ENCODE peak calls at places on chromosomes 6 and 20, in eight cellular contexts. One of them, this sample, is unnamed.

GRCh38 chr6:143884161-143884560 is 19.9 kb downstream of the ZC2HC1B start:
- DNase-seq in A549: no peak
- DNase-seq in HCT116: no peak
- DNase-seq in HepG2: no peak
- DNase-seq in K562: no peak
- DNase-seq in endothelial cell of umbilical vein: no peak
- DNase-seq in GM12878: no peak
- DNase-seq in SK-N-SH: no peak
- DNase-seq in this sample: no peak

GRCh38 chr6:35687658-35688604 is 784 bp downstream of the FKBP5 start:
- DNase-seq in A549: peak
- DNase-seq in HCT116: peak
- DNase-seq in HepG2: no peak
- DNase-seq in K562: peak
- DNase-seq in endothelial cell of umbilical vein: peak
- DNase-seq in GM12878: peak
- DNase-seq in SK-N-SH: peak
- DNase-seq in this sample: peak

GRCh38 chr20:16922834-16923233 is 174.7 kb downstream of the OTOR start:
- DNase-seq in A549: peak
- DNase-seq in HCT116: no peak
- DNase-seq in HepG2: no peak
- DNase-seq in K562: no peak
- DNase-seq in endothelial cell of umbilical vein: no peak
- DNase-seq in GM12878: no peak
- DNase-seq in SK-N-SH: no peak
- DNase-seq in this sample: peak

GRCh38 chr6:7897461-7898192 is 13.0 kb downstream of the TXNDC5 start:
- DNase-seq in A549: no peak
- DNase-seq in HCT116: no peak
- DNase-seq in HepG2: no peak
- DNase-seq in K562: no peak
- DNase-seq in endothelial cell of umbilical vein: no peak
- DNase-seq in GM12878: no peak
- DNase-seq in SK-N-SH: no peak
- DNase-seq in this sample: no peak

GRCh38 chr6:82570083-82570482 is 206.5 kb downstream of the TPBG start:
- DNase-seq in A549: no peak
- DNase-seq in HCT116: no peak
- DNase-seq in HepG2: peak
- DNase-seq in K562: no peak
- DNase-seq in endothelial cell of umbilical vein: no peak
- DNase-seq in GM12878: no peak
- DNase-seq in SK-N-SH: peak
- DNase-seq in this sample: no peak

GRCh38 chr6:132100388-132100990 is 149.3 kb upstream of the CCN2 start:
- DNase-seq in A549: no peak
- DNase-seq in HCT116: no peak
- DNase-seq in HepG2: no peak
- DNase-seq in K562: no peak
- DNase-seq in endothelial cell of umbilical vein: peak
- DNase-seq in GM12878: no peak
- DNase-seq in SK-N-SH: no peak
- DNase-seq in this sample: no peak

GRCh38 chr20:8796088-8796665 is 272.7 kb upstream of the PLCB4 start:
- DNase-seq in A549: no peak
- DNase-seq in HCT116: no peak
- DNase-seq in HepG2: no peak
- DNase-seq in K562: no peak
- DNase-seq in endothelial cell of umbilical vein: peak
- DNase-seq in GM12878: no peak
- DNase-seq in SK-N-SH: no peak
- DNase-seq in this sample: no peak

GRCh38 chr6:162026843-162027242 is 700.7 kb downstream of the PRKN start:
- DNase-seq in A549: no peak
- DNase-seq in HCT116: no peak
- DNase-seq in HepG2: no peak
- DNase-seq in K562: no peak
- DNase-seq in endothelial cell of umbilical vein: no peak
- DNase-seq in GM12878: no peak
- DNase-seq in SK-N-SH: no peak
- DNase-seq in this sample: no peak

GRCh38 chr6:14969126-14969525 is 276.7 kb upstream of the JARID2 start:
- DNase-seq in A549: no peak
- DNase-seq in HCT116: no peak
- DNase-seq in HepG2: no peak
- DNase-seq in K562: no peak
- DNase-seq in endothelial cell of umbilical vein: no peak
- DNase-seq in GM12878: no peak
- DNase-seq in SK-N-SH: no peak
- DNase-seq in this sample: no peak

GRCh38 chr6:24721461-24722215 is 2.7 kb upstream of the C6orf62 start:
- DNase-seq in A549: no peak
- DNase-seq in HCT116: no peak
- DNase-seq in HepG2: no peak
- DNase-seq in K562: no peak
- DNase-seq in endothelial cell of umbilical vein: no peak
- DNase-seq in GM12878: no peak
- DNase-seq in SK-N-SH: no peak
- DNase-seq in this sample: no peak

GRCh38 chr6:154430494-154430919 is 73.9 kb upstream of the IPCEF1 start:
- DNase-seq in A549: no peak
- DNase-seq in HCT116: no peak
- DNase-seq in HepG2: peak
- DNase-seq in K562: no peak
- DNase-seq in endothelial cell of umbilical vein: no peak
- DNase-seq in GM12878: no peak
- DNase-seq in SK-N-SH: no peak
- DNase-seq in this sample: no peak

GRCh38 chr6:91480397-91480796 is 893.5 kb upstream of the MAP3K7 start:
- DNase-seq in A549: no peak
- DNase-seq in HCT116: no peak
- DNase-seq in HepG2: no peak
- DNase-seq in K562: no peak
- DNase-seq in endothelial cell of umbilical vein: peak
- DNase-seq in GM12878: no peak
- DNase-seq in SK-N-SH: no peak
- DNase-seq in this sample: no peak

GRCh38 chr6:152474341-152474740 is 162.8 kb downstream of the SYNE1 start:
- DNase-seq in A549: no peak
- DNase-seq in HCT116: no peak
- DNase-seq in HepG2: no peak
- DNase-seq in K562: no peak
- DNase-seq in endothelial cell of umbilical vein: peak
- DNase-seq in GM12878: no peak
- DNase-seq in SK-N-SH: no peak
- DNase-seq in this sample: no peak

GRCh38 chr20:36008461-36009035 is 40.2 kb downstream of the CNBD2 start:
- DNase-seq in A549: no peak
- DNase-seq in HCT116: no peak
- DNase-seq in HepG2: no peak
- DNase-seq in K562: no peak
- DNase-seq in endothelial cell of umbilical vein: no peak
- DNase-seq in GM12878: no peak
- DNase-seq in SK-N-SH: no peak
- DNase-seq in this sample: no peak

GRCh38 chr20:9225879-9226278 is 157.0 kb downstream of the PLCB4 start:
- DNase-seq in A549: no peak
- DNase-seq in HCT116: no peak
- DNase-seq in HepG2: no peak
- DNase-seq in K562: no peak
- DNase-seq in endothelial cell of umbilical vein: no peak
- DNase-seq in GM12878: no peak
- DNase-seq in SK-N-SH: no peak
- DNase-seq in this sample: no peak

GRCh38 chr6:7051780-7052440 is 55.9 kb upstream of the RREB1 start:
- DNase-seq in A549: no peak
- DNase-seq in HCT116: no peak
- DNase-seq in HepG2: no peak
- DNase-seq in K562: no peak
- DNase-seq in endothelial cell of umbilical vein: peak
- DNase-seq in GM12878: no peak
- DNase-seq in SK-N-SH: peak
- DNase-seq in this sample: peak

GRCh38 chr6:159715168-159715567 is 12.1 kb upstream of the WTAP start:
- DNase-seq in A549: no peak
- DNase-seq in HCT116: no peak
- DNase-seq in HepG2: no peak
- DNase-seq in K562: no peak
- DNase-seq in endothelial cell of umbilical vein: no peak
- DNase-seq in GM12878: no peak
- DNase-seq in SK-N-SH: no peak
- DNase-seq in this sample: peak

GRCh38 chr6:142367061-142367460 is 65.3 kb downstream of the ADGRG6 start:
- DNase-seq in A549: no peak
- DNase-seq in HCT116: no peak
- DNase-seq in HepG2: no peak
- DNase-seq in K562: no peak
- DNase-seq in endothelial cell of umbilical vein: no peak
- DNase-seq in GM12878: no peak
- DNase-seq in SK-N-SH: no peak
- DNase-seq in this sample: no peak

DNA sequence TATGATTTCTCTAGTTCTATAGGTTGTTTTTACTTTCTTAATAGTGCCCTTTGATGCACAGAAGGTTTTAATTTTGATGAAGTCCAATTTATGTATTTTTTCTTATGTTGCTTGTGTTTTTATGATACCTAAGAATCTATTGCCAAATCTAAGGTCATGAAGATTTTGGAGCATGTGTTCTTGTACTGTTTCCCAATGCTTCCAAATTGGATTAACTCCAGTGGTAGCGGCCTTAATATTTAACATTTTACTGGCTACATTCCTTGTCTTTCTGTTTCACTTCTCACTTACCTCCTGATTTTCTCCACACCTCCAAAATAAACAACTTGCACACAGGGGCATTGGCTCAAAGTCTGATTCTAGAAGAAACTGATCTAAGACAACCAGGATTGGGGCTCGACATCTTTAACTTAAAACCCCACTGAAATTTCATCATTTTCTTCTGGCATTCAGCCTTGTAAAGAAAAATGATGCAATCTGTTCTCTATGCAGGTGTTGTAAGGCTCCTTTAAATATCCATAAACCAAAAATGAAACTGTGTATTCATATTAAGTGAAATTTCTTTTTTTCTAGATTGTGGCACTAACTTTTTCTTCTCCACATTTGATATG is 557.9 kb upstream of the ID4 start:
- DNase-seq in A549: no peak
- DNase-seq in HCT116: no peak
- DNase-seq in HepG2: no peak
- DNase-seq in K562: no peak
- DNase-seq in endothelial cell of umbilical vein: no peak
- DNase-seq in GM12878: no peak
- DNase-seq in SK-N-SH: no peak
- DNase-seq in this sample: no peak
- TF ChIP-seq MAX in A549: no peak
- TF ChIP-seq MAX in HCT116: no peak
- TF ChIP-seq MAX in HepG2: no peak
- TF ChIP-seq MAX in K562: no peak
- TF ChIP-seq MAX in endothelial cell of umbilical vein: no peak
- TF ChIP-seq MAX in GM12878: no peak
- TF ChIP-seq MAX in SK-N-SH: no peak
- TF ChIP-seq MAX in this sample: no peak

DNA sequence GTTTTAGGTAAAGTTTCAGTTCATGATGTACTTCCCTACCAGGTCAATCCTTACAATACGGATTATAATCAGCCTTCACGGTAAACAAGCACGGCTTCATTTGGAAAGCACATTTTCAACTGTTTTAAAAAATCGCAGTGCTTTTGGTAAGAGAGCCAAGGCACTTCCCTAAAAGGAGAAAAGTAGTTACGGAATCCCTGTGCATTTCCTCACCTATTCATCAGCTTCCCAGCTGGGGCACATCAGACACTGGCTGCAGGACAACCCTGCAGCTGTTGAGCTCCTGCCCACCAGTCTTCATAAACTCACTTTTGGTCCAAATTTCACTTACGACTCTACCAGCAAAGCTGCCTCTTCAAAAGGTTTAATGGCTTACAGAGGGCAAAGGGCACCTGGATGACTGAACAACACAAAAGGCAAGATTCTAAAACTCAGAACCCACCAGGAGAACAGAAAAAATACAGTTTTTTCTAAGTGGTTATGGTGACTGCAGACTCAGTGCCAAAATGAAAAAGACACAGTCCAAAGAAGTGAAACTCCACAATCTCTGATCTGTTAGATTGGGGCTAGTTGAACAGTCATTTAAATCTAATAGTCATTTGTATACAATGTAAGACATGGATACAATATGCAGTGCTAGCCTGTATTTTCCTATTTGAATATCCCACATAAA is 7.5 kb downstream of the SNX5 start:
- DNase-seq in A549: no peak
- DNase-seq in HCT116: no peak
- DNase-seq in HepG2: peak
- DNase-seq in K562: no peak
- DNase-seq in endothelial cell of umbilical vein: no peak
- DNase-seq in GM12878: no peak
- DNase-seq in SK-N-SH: no peak
- DNase-seq in this sample: no peak
- H3K4me3 ChIP-seq in A549: no peak
- H3K4me3 ChIP-seq in HCT116: no peak
- H3K4me3 ChIP-seq in HepG2: peak
- H3K4me3 ChIP-seq in K562: no peak
- H3K4me3 ChIP-seq in endothelial cell of umbilical vein: no peak
- H3K4me3 ChIP-seq in GM12878: peak
- H3K4me3 ChIP-seq in SK-N-SH: no peak
- H3K4me3 ChIP-seq in this sample: peak

GRCh38 chr6:4665489-4666417 is 110.5 kb upstream of the CDYL start:
- DNase-seq in A549: no peak
- DNase-seq in HCT116: no peak
- DNase-seq in HepG2: no peak
- DNase-seq in K562: no peak
- DNase-seq in endothelial cell of umbilical vein: no peak
- DNase-seq in GM12878: no peak
- DNase-seq in SK-N-SH: no peak
- DNase-seq in this sample: no peak
- TF ChIP-seq MAX in A549: no peak
- TF ChIP-seq MAX in HCT116: no peak
- TF ChIP-seq MAX in HepG2: no peak
- TF ChIP-seq MAX in K562: no peak
- TF ChIP-seq MAX in endothelial cell of umbilical vein: no peak
- TF ChIP-seq MAX in GM12878: no peak
- TF ChIP-seq MAX in SK-N-SH: no peak
- TF ChIP-seq MAX in this sample: no peak

GRCh38 chr6:123658848-123659247 is 22.1 kb upstream of the TRDN start:
- DNase-seq in A549: no peak
- DNase-seq in HCT116: no peak
- DNase-seq in HepG2: no peak
- DNase-seq in K562: no peak
- DNase-seq in endothelial cell of umbilical vein: no peak
- DNase-seq in GM12878: no peak
- DNase-seq in SK-N-SH: no peak
- DNase-seq in this sample: no peak

GRCh38 chr6:123661105-123661891 is 24.5 kb upstream of the TRDN start:
- DNase-seq in A549: no peak
- DNase-seq in HCT116: no peak
- DNase-seq in HepG2: no peak
- DNase-seq in K562: no peak
- DNase-seq in endothelial cell of umbilical vein: no peak
- DNase-seq in GM12878: no peak
- DNase-seq in SK-N-SH: no peak
- DNase-seq in this sample: no peak

GRCh38 chr6:123659960-123660748 is 23.4 kb upstream of the TRDN start:
- DNase-seq in A549: no peak
- DNase-seq in HCT116: no peak
- DNase-seq in HepG2: no peak
- DNase-seq in K562: no peak
- DNase-seq in endothelial cell of umbilical vein: no peak
- DNase-seq in GM12878: no peak
- DNase-seq in SK-N-SH: no peak
- DNase-seq in this sample: no peak

GRCh38 chr6:123655520-123656306 is 19.0 kb upstream of the TRDN start:
- DNase-seq in A549: no peak
- DNase-seq in HCT116: no peak
- DNase-seq in HepG2: no peak
- DNase-seq in K562: no peak
- DNase-seq in endothelial cell of umbilical vein: peak
- DNase-seq in GM12878: no peak
- DNase-seq in SK-N-SH: no peak
- DNase-seq in this sample: peak
- H3K4me3 ChIP-seq in A549: no peak
- H3K4me3 ChIP-seq in HCT116: no peak
- H3K4me3 ChIP-seq in HepG2: peak
- H3K4me3 ChIP-seq in K562: peak
- H3K4me3 ChIP-seq in endothelial cell of umbilical vein: peak
- H3K4me3 ChIP-seq in GM12878: peak
- H3K4me3 ChIP-seq in SK-N-SH: peak
- H3K4me3 ChIP-seq in this sample: peak